ENCODE peak calls at places on chromosomes 13 and 19, in four cellular contexts. One of them, this sample, is unnamed. For H3K4me1, the result is how much of the 10 kb centered on the place peaks cover.

GRCh38 chr13:112256716-112257497 is 119.2 kb upstream of the SPACA7 start:
- DNase-seq in adrenal gland: no peak
- DNase-seq in naive thymus-derived CD4-positive, alpha-beta T cell: no peak
- DNase-seq in thyroid gland: no peak
- DNase-seq in this sample: peak

GRCh38 chr19:12270854-12271253 is 23.8 kb downstream of the ZNF44 start:
- DNase-seq in thyroid gland: no peak
- DNase-seq in naive thymus-derived CD4-positive, alpha-beta T cell: no peak
- DNase-seq in adrenal gland: no peak
- DNase-seq in this sample: no peak

GRCh38 chr19:2037676-2038255 is 13.3 kb downstream of the MKNK2 start:
- DNase-seq in adrenal gland: no peak
- DNase-seq in thyroid gland: peak
- DNase-seq in naive thymus-derived CD4-positive, alpha-beta T cell: no peak
- DNase-seq in this sample: no peak

GRCh38 chr19:5050016-5050656 is 81.2 kb downstream of the KDM4B start:
- DNase-seq in thyroid gland: no peak
- DNase-seq in adrenal gland: no peak
- DNase-seq in naive thymus-derived CD4-positive, alpha-beta T cell: no peak
- DNase-seq in this sample: no peak

GRCh38 chr19:58311345-58311744 is 6.2 kb downstream of the ERVK3-1 start:
- DNase-seq in naive thymus-derived CD4-positive, alpha-beta T cell: no peak
- DNase-seq in adrenal gland: no peak
- DNase-seq in thyroid gland: no peak
- DNase-seq in this sample: no peak

GRCh38 chr13:77230560-77230959 is 96.3 kb downstream of the MYCBP2 start:
- DNase-seq in thyroid gland: no peak
- DNase-seq in adrenal gland: no peak
- DNase-seq in naive thymus-derived CD4-positive, alpha-beta T cell: no peak
- DNase-seq in this sample: no peak

GRCh38 chr19:45444318-45445041 is 20.8 kb upstream of the ERCC1 start:
- DNase-seq in naive thymus-derived CD4-positive, alpha-beta T cell: peak
- DNase-seq in thyroid gland: peak
- DNase-seq in adrenal gland: peak
- DNase-seq in this sample: peak

GRCh38 chr19:5561559-5561958 is 6.2 kb downstream of the TINCR start:
- DNase-seq in naive thymus-derived CD4-positive, alpha-beta T cell: no peak
- DNase-seq in thyroid gland: no peak
- DNase-seq in adrenal gland: no peak
- DNase-seq in this sample: no peak

GRCh38 chr13:31052478-31052877 is 109.2 kb downstream of the HSPH1 start:
- DNase-seq in thyroid gland: no peak
- DNase-seq in naive thymus-derived CD4-positive, alpha-beta T cell: no peak
- DNase-seq in adrenal gland: no peak
- DNase-seq in this sample: no peak

GRCh38 chr13:110640591-110641029 is 25.3 kb downstream of the NAXD start:
- DNase-seq in naive thymus-derived CD4-positive, alpha-beta T cell: no peak
- DNase-seq in adrenal gland: peak
- DNase-seq in thyroid gland: no peak
- DNase-seq in this sample: no peak

GRCh38 chr13:32153056-32153455 is 121.5 kb downstream of the FRY start:
- DNase-seq in thyroid gland: no peak
- DNase-seq in adrenal gland: no peak
- DNase-seq in naive thymus-derived CD4-positive, alpha-beta T cell: no peak
- DNase-seq in this sample: no peak

GRCh38 chr13:42968906-42969305 is 23.1 kb downstream of the EPSTI1 start:
- DNase-seq in thyroid gland: peak
- DNase-seq in adrenal gland: no peak
- DNase-seq in naive thymus-derived CD4-positive, alpha-beta T cell: no peak
- DNase-seq in this sample: peak

GRCh38 chr19:23285948-23286347 is 35.8 kb upstream of the ZNF724 start:
- DNase-seq in thyroid gland: no peak
- DNase-seq in naive thymus-derived CD4-positive, alpha-beta T cell: no peak
- DNase-seq in adrenal gland: no peak
- DNase-seq in this sample: peak

GRCh38 chr13:102440259-102440936 is 38.5 kb upstream of the FGF14 start:
- DNase-seq in adrenal gland: no peak
- DNase-seq in thyroid gland: peak
- DNase-seq in naive thymus-derived CD4-positive, alpha-beta T cell: no peak
- DNase-seq in this sample: no peak

GRCh38 chr13:20156711-20157110 is 4.1 kb downstream of the GJA3 start:
- DNase-seq in adrenal gland: no peak
- DNase-seq in thyroid gland: no peak
- DNase-seq in naive thymus-derived CD4-positive, alpha-beta T cell: no peak
- DNase-seq in this sample: no peak

GRCh38 chr19:1009976-1010538 is 9.8 kb downstream of the GRIN3B start:
- DNase-seq in thyroid gland: no peak
- DNase-seq in naive thymus-derived CD4-positive, alpha-beta T cell: no peak
- DNase-seq in adrenal gland: no peak
- DNase-seq in this sample: no peak

GRCh38 chr19:6164906-6165531 is 29.6 kb downstream of the ACSBG2 start:
- DNase-seq in thyroid gland: no peak
- DNase-seq in adrenal gland: no peak
- DNase-seq in naive thymus-derived CD4-positive, alpha-beta T cell: no peak
- DNase-seq in this sample: no peak

GRCh38 chr13:67554746-67555452 is 324.8 kb upstream of the PCDH9 start:
- DNase-seq in adrenal gland: no peak
- DNase-seq in naive thymus-derived CD4-positive, alpha-beta T cell: no peak
- DNase-seq in thyroid gland: no peak
- DNase-seq in this sample: no peak

GRCh38 chr13:43196750-43197149 is 173.4 kb downstream of the DNAJC15 start:
- DNase-seq in naive thymus-derived CD4-positive, alpha-beta T cell: no peak
- DNase-seq in thyroid gland: no peak
- DNase-seq in adrenal gland: no peak
- DNase-seq in this sample: no peak

GRCh38 chr19:6616011-6616410 is 25.1 kb upstream of the CD70 start:
- DNase-seq in naive thymus-derived CD4-positive, alpha-beta T cell: no peak
- DNase-seq in thyroid gland: no peak
- DNase-seq in adrenal gland: no peak
- DNase-seq in this sample: no peak

GRCh38 chr19:37333457-37333856 is 37.4 kb upstream of the ZNF527 start:
- DNase-seq in thyroid gland: no peak
- DNase-seq in adrenal gland: no peak
- DNase-seq in naive thymus-derived CD4-positive, alpha-beta T cell: no peak
- DNase-seq in this sample: no peak

GRCh38 chr13:92136449-92137180 is 738.2 kb downstream of the GPC5 start:
- DNase-seq in adrenal gland: no peak
- DNase-seq in naive thymus-derived CD4-positive, alpha-beta T cell: no peak
- DNase-seq in thyroid gland: no peak
- DNase-seq in this sample: no peak

GRCh38 chr19:4639531-4640246 is 373 bp downstream of the TNFAIP8L1 start:
- DNase-seq in thyroid gland: peak
- DNase-seq in adrenal gland: peak
- DNase-seq in naive thymus-derived CD4-positive, alpha-beta T cell: no peak
- DNase-seq in this sample: no peak

GRCh38 chr19:47446534-47447469 is 24.9 kb downstream of the SLC8A2 start:
- DNase-seq in adrenal gland: no peak
- DNase-seq in naive thymus-derived CD4-positive, alpha-beta T cell: no peak
- DNase-seq in thyroid gland: no peak
- DNase-seq in this sample: no peak

GRCh38 chr19:43782689-43783231 is 2.0 kb upstream of the KCNN4 start:
- DNase-seq in naive thymus-derived CD4-positive, alpha-beta T cell: no peak
- DNase-seq in adrenal gland: no peak
- DNase-seq in thyroid gland: no peak
- DNase-seq in this sample: no peak
- H3K4me1 ChIP-seq in naive thymus-derived CD4-positive, alpha-beta T cell: under half
- H3K4me1 ChIP-seq in adrenal gland: under half
- H3K4me1 ChIP-seq in thyroid gland: under half
- H3K4me1 ChIP-seq in this sample: under half

DNA sequence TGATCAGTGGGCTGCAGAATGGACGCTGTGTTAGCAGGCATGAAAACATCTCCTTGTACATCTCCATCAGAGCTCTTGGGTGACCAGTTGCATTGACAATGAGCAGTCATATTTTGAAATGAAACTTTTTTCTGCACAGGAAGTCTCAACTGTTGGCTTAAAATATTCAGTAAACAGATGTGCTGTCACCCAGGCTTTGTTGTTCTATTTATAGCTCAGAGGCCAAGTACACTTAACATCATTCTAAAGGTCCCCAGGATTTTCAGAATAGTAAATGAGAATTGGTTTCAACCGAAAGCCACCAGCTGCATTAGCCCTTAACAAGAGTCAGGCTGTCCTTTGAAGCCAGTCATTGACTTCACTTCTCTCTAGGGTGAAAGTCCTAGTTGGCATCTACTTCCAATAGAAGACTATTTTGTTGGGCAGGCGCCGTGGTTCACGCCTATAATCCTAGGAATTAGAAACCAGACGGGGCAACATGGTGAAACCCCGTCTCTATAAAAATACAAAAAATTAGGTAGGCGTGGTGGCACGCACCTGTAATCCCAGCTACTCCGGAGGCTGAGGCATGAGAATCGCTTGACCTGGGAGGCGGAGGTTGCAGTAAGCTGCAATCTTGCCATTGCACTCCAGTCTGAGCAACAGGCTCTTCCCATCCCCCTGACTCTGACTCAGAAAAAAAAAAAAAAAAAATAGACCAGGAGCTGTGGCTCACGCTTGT is 7.9 kb upstream of the PDE4A start:
- DNase-seq in thyroid gland: no peak
- DNase-seq in adrenal gland: no peak
- DNase-seq in naive thymus-derived CD4-positive, alpha-beta T cell: peak
- DNase-seq in this sample: no peak
- H3K27ac ChIP-seq in thyroid gland: no peak
- H3K27ac ChIP-seq in adrenal gland: no peak
- H3K27ac ChIP-seq in naive thymus-derived CD4-positive, alpha-beta T cell: no peak
- H3K27ac ChIP-seq in this sample: no peak

GRCh38 chr13:99206226-99206625 is 5.6 kb downstream of the UBAC2 start:
- DNase-seq in adrenal gland: no peak
- DNase-seq in thyroid gland: no peak
- DNase-seq in naive thymus-derived CD4-positive, alpha-beta T cell: no peak
- DNase-seq in this sample: peak
- H3K4me1 ChIP-seq in adrenal gland: under half
- H3K4me1 ChIP-seq in thyroid gland: under half
- H3K4me1 ChIP-seq in naive thymus-derived CD4-positive, alpha-beta T cell: half or more
- H3K4me1 ChIP-seq in this sample: under half

GRCh38 chr13:95756072-95756471 is 79.1 kb downstream of the DNAJC3 start:
- DNase-seq in thyroid gland: no peak
- DNase-seq in adrenal gland: no peak
- DNase-seq in naive thymus-derived CD4-positive, alpha-beta T cell: no peak
- DNase-seq in this sample: no peak
- H3K27ac ChIP-seq in thyroid gland: no peak
- H3K27ac ChIP-seq in adrenal gland: no peak
- H3K27ac ChIP-seq in naive thymus-derived CD4-positive, alpha-beta T cell: no peak
- H3K27ac ChIP-seq in this sample: no peak

GRCh38 chr13:35530147-35530546 is 53.7 kb upstream of the MAB21L1 start:
- DNase-seq in naive thymus-derived CD4-positive, alpha-beta T cell: no peak
- DNase-seq in adrenal gland: no peak
- DNase-seq in thyroid gland: no peak
- DNase-seq in this sample: no peak

GRCh38 chr13:35524192-35524591 is 47.7 kb upstream of the MAB21L1 start:
- DNase-seq in adrenal gland: no peak
- DNase-seq in naive thymus-derived CD4-positive, alpha-beta T cell: no peak
- DNase-seq in thyroid gland: no peak
- DNase-seq in this sample: no peak

GRCh38 chr13:35531551-35531950 is 55.1 kb upstream of the MAB21L1 start:
- DNase-seq in thyroid gland: no peak
- DNase-seq in adrenal gland: no peak
- DNase-seq in naive thymus-derived CD4-positive, alpha-beta T cell: no peak
- DNase-seq in this sample: no peak

GRCh38 chr13:35527451-35527850 is 51.0 kb upstream of the MAB21L1 start:
- DNase-seq in thyroid gland: no peak
- DNase-seq in naive thymus-derived CD4-positive, alpha-beta T cell: no peak
- DNase-seq in adrenal gland: no peak
- DNase-seq in this sample: no peak

GRCh38 chr13:35526577-35526976 is 50.1 kb upstream of the MAB21L1 start:
- DNase-seq in adrenal gland: no peak
- DNase-seq in naive thymus-derived CD4-positive, alpha-beta T cell: no peak
- DNase-seq in thyroid gland: no peak
- DNase-seq in this sample: no peak
- H3K4me1 ChIP-seq in adrenal gland: under half
- H3K4me1 ChIP-seq in naive thymus-derived CD4-positive, alpha-beta T cell: under half
- H3K4me1 ChIP-seq in thyroid gland: under half
- H3K4me1 ChIP-seq in this sample: under half

DNA sequence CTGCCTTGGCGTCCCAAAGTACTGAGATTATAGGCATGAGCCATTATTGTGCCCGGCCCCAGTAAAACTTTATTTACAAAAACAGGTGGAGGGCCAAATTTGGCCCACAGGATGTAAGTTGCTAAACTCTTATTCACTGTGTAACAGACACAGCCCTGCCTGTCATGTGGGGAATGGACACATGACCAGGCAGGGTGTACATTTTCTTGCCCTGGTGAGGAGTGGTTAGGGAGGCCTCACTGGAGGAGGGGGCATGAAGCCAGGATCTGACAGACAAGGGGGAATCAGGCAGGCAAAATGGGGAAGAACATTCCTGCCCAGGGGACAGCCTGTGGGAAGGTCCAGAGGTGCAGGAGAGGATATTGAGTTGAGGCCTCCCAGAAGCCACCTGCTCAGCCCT is 7.4 kb upstream of the PGLS start:
- DNase-seq in thyroid gland: no peak
- DNase-seq in adrenal gland: no peak
- DNase-seq in naive thymus-derived CD4-positive, alpha-beta T cell: no peak
- DNase-seq in this sample: no peak
- H3K27ac ChIP-seq in thyroid gland: no peak
- H3K27ac ChIP-seq in adrenal gland: no peak
- H3K27ac ChIP-seq in naive thymus-derived CD4-positive, alpha-beta T cell: no peak
- H3K27ac ChIP-seq in this sample: no peak

GRCh38 chr13:99973163-99973785 is 1.7 kb upstream of the ZIC5 start:
- DNase-seq in naive thymus-derived CD4-positive, alpha-beta T cell: no peak
- DNase-seq in adrenal gland: no peak
- DNase-seq in thyroid gland: no peak
- DNase-seq in this sample: no peak

GRCh38 chr13:99969934-99970760 is 1.4 kb downstream of the ZIC5 start:
- DNase-seq in naive thymus-derived CD4-positive, alpha-beta T cell: no peak
- DNase-seq in thyroid gland: no peak
- DNase-seq in adrenal gland: peak
- DNase-seq in this sample: no peak

GRCh38 chr13:99970761-99971575 is 599 bp downstream of the ZIC5 start:
- DNase-seq in adrenal gland: no peak
- DNase-seq in naive thymus-derived CD4-positive, alpha-beta T cell: no peak
- DNase-seq in thyroid gland: no peak
- DNase-seq in this sample: no peak

GRCh38 chr13:99972190-99972731 is 694 bp upstream of the ZIC5 start:
- DNase-seq in thyroid gland: no peak
- DNase-seq in naive thymus-derived CD4-positive, alpha-beta T cell: no peak
- DNase-seq in adrenal gland: no peak
- DNase-seq in this sample: no peak

GRCh38 chr13:99971576-99972189 is at the start of gene ZIC5:
- DNase-seq in thyroid gland: no peak
- DNase-seq in adrenal gland: no peak
- DNase-seq in naive thymus-derived CD4-positive, alpha-beta T cell: no peak
- DNase-seq in this sample: no peak
- H3K4me1 ChIP-seq in thyroid gland: under half
- H3K4me1 ChIP-seq in adrenal gland: under half
- H3K4me1 ChIP-seq in naive thymus-derived CD4-positive, alpha-beta T cell: under half
- H3K4me1 ChIP-seq in this sample: under half

GRCh38 chr19:3426433-3426832 is 53.9 kb downstream of the SMIM24 start:
- DNase-seq in adrenal gland: no peak
- DNase-seq in naive thymus-derived CD4-positive, alpha-beta T cell: no peak
- DNase-seq in thyroid gland: no peak
- DNase-seq in this sample: no peak
- H3K27ac ChIP-seq in adrenal gland: peak
- H3K27ac ChIP-seq in naive thymus-derived CD4-positive, alpha-beta T cell: no peak
- H3K27ac ChIP-seq in thyroid gland: peak
- H3K27ac ChIP-seq in this sample: peak

GRCh38 chr19:52234406-52234805 is 35.0 kb upstream of the ZNF766 start:
- DNase-seq in naive thymus-derived CD4-positive, alpha-beta T cell: no peak
- DNase-seq in thyroid gland: no peak
- DNase-seq in adrenal gland: no peak
- DNase-seq in this sample: no peak

GRCh38 chr19:52237771-52238400 is 31.5 kb upstream of the ZNF766 start:
- DNase-seq in adrenal gland: peak
- DNase-seq in naive thymus-derived CD4-positive, alpha-beta T cell: peak
- DNase-seq in thyroid gland: peak
- DNase-seq in this sample: no peak

GRCh38 chr19:52237197-52237596 is 32.2 kb upstream of the ZNF766 start:
- DNase-seq in adrenal gland: no peak
- DNase-seq in thyroid gland: no peak
- DNase-seq in naive thymus-derived CD4-positive, alpha-beta T cell: no peak
- DNase-seq in this sample: no peak
- H3K4me1 ChIP-seq in adrenal gland: under half
- H3K4me1 ChIP-seq in thyroid gland: under half
- H3K4me1 ChIP-seq in naive thymus-derived CD4-positive, alpha-beta T cell: under half
- H3K4me1 ChIP-seq in this sample: under half

This sample was measured in esophagus muscularis mucosa.